ENCODE peak calls at places on chromosomes 2 and 18, in ten cellular contexts. One of them, this sample, is unnamed.

GRCh38 chr2:191701696-191702095 is 23.8 kb downstream of the NABP1 start:
- DNase-seq in A549: no peak
- DNase-seq in GM12891: no peak
- DNase-seq in G401: no peak
- DNase-seq in substantia nigra: no peak
- DNase-seq in KBM-7: no peak
- DNase-seq in HFFc6: no peak
- DNase-seq in endodermal cell: no peak
- DNase-seq in foreskin fibroblast: peak
- DNase-seq in DMS153: no peak
- DNase-seq in this sample: no peak

GRCh38 chr18:31102020-31102684 is at the start of gene DSC2:
- DNase-seq in G401: no peak
- DNase-seq in foreskin fibroblast: no peak
- DNase-seq in HFFc6: no peak
- DNase-seq in endodermal cell: peak
- DNase-seq in substantia nigra: no peak
- DNase-seq in DMS153: no peak
- DNase-seq in A549: no peak
- DNase-seq in GM12891: peak
- DNase-seq in KBM-7: peak
- DNase-seq in this sample: no peak

GRCh38 chr2:240136671-240137292 is 677 bp upstream of the COPS9 start:
- DNase-seq in GM12891: no peak
- DNase-seq in foreskin fibroblast: no peak
- DNase-seq in A549: no peak
- DNase-seq in KBM-7: no peak
- DNase-seq in DMS153: no peak
- DNase-seq in G401: no peak
- DNase-seq in endodermal cell: peak
- DNase-seq in HFFc6: no peak
- DNase-seq in substantia nigra: no peak
- DNase-seq in this sample: no peak

GRCh38 chr2:239608723-239609122 is 207.9 kb upstream of the HDAC4 start:
- DNase-seq in foreskin fibroblast: no peak
- DNase-seq in G401: no peak
- DNase-seq in substantia nigra: no peak
- DNase-seq in endodermal cell: peak
- DNase-seq in A549: no peak
- DNase-seq in KBM-7: no peak
- DNase-seq in DMS153: no peak
- DNase-seq in HFFc6: no peak
- DNase-seq in GM12891: no peak
- DNase-seq in this sample: no peak

GRCh38 chr2:228771306-228771705 is 499.8 kb downstream of the PID1 start:
- DNase-seq in substantia nigra: no peak
- DNase-seq in KBM-7: no peak
- DNase-seq in A549: no peak
- DNase-seq in GM12891: no peak
- DNase-seq in foreskin fibroblast: peak
- DNase-seq in G401: no peak
- DNase-seq in HFFc6: no peak
- DNase-seq in endodermal cell: no peak
- DNase-seq in DMS153: no peak
- DNase-seq in this sample: no peak

GRCh38 chr2:191439481-191439880 is 194.3 kb downstream of the MYO1B start:
- DNase-seq in GM12891: no peak
- DNase-seq in DMS153: no peak
- DNase-seq in G401: no peak
- DNase-seq in KBM-7: no peak
- DNase-seq in substantia nigra: no peak
- DNase-seq in foreskin fibroblast: no peak
- DNase-seq in HFFc6: no peak
- DNase-seq in A549: no peak
- DNase-seq in endodermal cell: no peak
- DNase-seq in this sample: no peak

GRCh38 chr2:204964413-204964812 is 419.1 kb downstream of the PARD3B start:
- DNase-seq in foreskin fibroblast: no peak
- DNase-seq in HFFc6: no peak
- DNase-seq in KBM-7: no peak
- DNase-seq in GM12891: no peak
- DNase-seq in substantia nigra: no peak
- DNase-seq in A549: no peak
- DNase-seq in DMS153: no peak
- DNase-seq in endodermal cell: no peak
- DNase-seq in G401: no peak
- DNase-seq in this sample: no peak

GRCh38 chr2:21361406-21361805 is 237.6 kb downstream of the TDRD15 start:
- DNase-seq in GM12891: no peak
- DNase-seq in HFFc6: no peak
- DNase-seq in foreskin fibroblast: no peak
- DNase-seq in endodermal cell: no peak
- DNase-seq in KBM-7: no peak
- DNase-seq in substantia nigra: no peak
- DNase-seq in G401: no peak
- DNase-seq in A549: no peak
- DNase-seq in DMS153: no peak
- DNase-seq in this sample: no peak

GRCh38 chr2:10329880-10330699 is 27.4 kb downstream of the HPCAL1 start:
- DNase-seq in KBM-7: peak
- DNase-seq in GM12891: no peak
- DNase-seq in foreskin fibroblast: peak
- DNase-seq in DMS153: no peak
- DNase-seq in endodermal cell: no peak
- DNase-seq in substantia nigra: no peak
- DNase-seq in HFFc6: peak
- DNase-seq in G401: no peak
- DNase-seq in A549: peak
- DNase-seq in this sample: peak

GRCh38 chr2:72089537-72089936 is 58.1 kb downstream of the CYP26B1 start:
- DNase-seq in endodermal cell: peak
- DNase-seq in HFFc6: no peak
- DNase-seq in DMS153: no peak
- DNase-seq in foreskin fibroblast: no peak
- DNase-seq in KBM-7: no peak
- DNase-seq in GM12891: no peak
- DNase-seq in G401: no peak
- DNase-seq in substantia nigra: no peak
- DNase-seq in A549: no peak
- DNase-seq in this sample: no peak

GRCh38 chr2:27681844-27682243 is 18.2 kb downstream of the SLC4A1AP start:
- DNase-seq in G401: no peak
- DNase-seq in DMS153: no peak
- DNase-seq in HFFc6: peak
- DNase-seq in KBM-7: no peak
- DNase-seq in endodermal cell: no peak
- DNase-seq in A549: no peak
- DNase-seq in foreskin fibroblast: peak
- DNase-seq in GM12891: no peak
- DNase-seq in substantia nigra: no peak
- DNase-seq in this sample: peak

GRCh38 chr2:80392446-80392845 is 87.9 kb upstream of the LRRTM1 start:
- DNase-seq in KBM-7: no peak
- DNase-seq in A549: no peak
- DNase-seq in substantia nigra: no peak
- DNase-seq in HFFc6: no peak
- DNase-seq in endodermal cell: no peak
- DNase-seq in foreskin fibroblast: no peak
- DNase-seq in GM12891: no peak
- DNase-seq in G401: no peak
- DNase-seq in DMS153: no peak
- DNase-seq in this sample: no peak

GRCh38 chr2:180555391-180555965 is 424.9 kb upstream of the UBE2E3 start:
- DNase-seq in KBM-7: no peak
- DNase-seq in substantia nigra: no peak
- DNase-seq in A549: no peak
- DNase-seq in GM12891: no peak
- DNase-seq in G401: no peak
- DNase-seq in HFFc6: no peak
- DNase-seq in foreskin fibroblast: no peak
- DNase-seq in DMS153: no peak
- DNase-seq in endodermal cell: no peak
- DNase-seq in this sample: no peak

GRCh38 chr2:137729305-137729704 is 235.0 kb upstream of the HNMT start:
- DNase-seq in DMS153: no peak
- DNase-seq in GM12891: no peak
- DNase-seq in substantia nigra: no peak
- DNase-seq in A549: no peak
- DNase-seq in endodermal cell: no peak
- DNase-seq in G401: no peak
- DNase-seq in foreskin fibroblast: no peak
- DNase-seq in HFFc6: no peak
- DNase-seq in KBM-7: no peak
- DNase-seq in this sample: no peak

GRCh38 chr18:70698574-70698973 is 409.7 kb downstream of the SOCS6 start:
- DNase-seq in KBM-7: no peak
- DNase-seq in GM12891: no peak
- DNase-seq in G401: no peak
- DNase-seq in A549: no peak
- DNase-seq in substantia nigra: no peak
- DNase-seq in foreskin fibroblast: no peak
- DNase-seq in endodermal cell: no peak
- DNase-seq in HFFc6: no peak
- DNase-seq in DMS153: no peak
- DNase-seq in this sample: no peak

GRCh38 chr2:145623136-145623535 is 1103.2 kb upstream of the ZEB2 start:
- DNase-seq in substantia nigra: no peak
- DNase-seq in DMS153: no peak
- DNase-seq in endodermal cell: no peak
- DNase-seq in GM12891: no peak
- DNase-seq in HFFc6: peak
- DNase-seq in foreskin fibroblast: peak
- DNase-seq in KBM-7: no peak
- DNase-seq in G401: no peak
- DNase-seq in A549: no peak
- DNase-seq in this sample: peak

GRCh38 chr2:85678794-85679672 is 11.0 kb upstream of the SFTPB start:
- DNase-seq in HFFc6: peak
- DNase-seq in substantia nigra: peak
- DNase-seq in GM12891: peak
- DNase-seq in foreskin fibroblast: peak
- DNase-seq in KBM-7: peak
- DNase-seq in endodermal cell: peak
- DNase-seq in DMS153: peak
- DNase-seq in G401: peak
- DNase-seq in A549: peak
- DNase-seq in this sample: peak

This sample was measured in cardiac fibroblast.